ENCODE peak calls at places on chromosome 2, in five cellular contexts. P, M, O, A and C are unnamed samples. For H3K36me3, the result is how much of the 10 kb centered on the place peaks cover.

GRCh38 chr2:217622664-217623063 is 380.1 kb downstream of the TNS1 start:
- DNase-seq in P (no peak), M (no peak), O (no peak), A (no peak), C (no peak)

GRCh38 chr2:55111570-55112228 is 61.4 kb upstream of the RTN4 start:
- DNase-seq in P (no peak), M (peak), O (peak), A (peak), C (no peak)

GRCh38 chr2:203209538-203209937 is 29.3 kb upstream of the CYP20A1 start:
- DNase-seq in P (no peak), M (no peak), O (no peak), A (no peak), C (no peak)

GRCh38 chr2:190113000-190113399 is 50.5 kb upstream of the MSTN start:
- DNase-seq in P (no peak), M (no peak), O (no peak), A (no peak), C (no peak)

GRCh38 chr2:224659726-224660125 is 56.4 kb downstream of the CCDC195 start:
- DNase-seq in P (no peak), M (no peak), O (no peak), A (no peak), C (no peak)

GRCh38 chr2:240816584-240817495 is 3.2 kb downstream of the KIF1A start:
- DNase-seq in P (no peak), M (no peak), O (no peak), A (peak), C (no peak)

GRCh38 chr2:222307138-222307756 is 8.4 kb upstream of the PAX3 start:
- DNase-seq in P (no peak), M (no peak), O (no peak), A (no peak), C (no peak)

GRCh38 chr2:167869200-167869599 is 378.2 kb downstream of the STK39 start:
- DNase-seq in P (no peak), M (no peak), O (no peak), A (no peak), C (no peak)

GRCh38 chr2:119011910-119012209 is 69.9 kb downstream of the MARCO start:
- DNase-seq in P (no peak), M (no peak), O (no peak), A (no peak), C (no peak)

GRCh38 chr2:8623958-8624591 is 57.8 kb upstream of the ID2 start:
- DNase-seq in P (no peak), M (no peak), O (no peak), A (peak), C (no peak)

GRCh38 chr2:220081171-220081570 is 453.7 kb downstream of the SLC4A3 start:
- DNase-seq in P (no peak), M (no peak), O (no peak), A (no peak), C (no peak)

GRCh38 chr2:199119796-199120195 is 337.9 kb downstream of the SATB2 start:
- DNase-seq in P (no peak), M (no peak), O (no peak), A (no peak), C (no peak)

GRCh38 chr2:60899230-60899891 is 18.0 kb downstream of the REL start:
- DNase-seq in P (no peak), M (no peak), O (no peak), A (no peak), C (no peak)

GRCh38 chr2:215598376-215598975 is 162.6 kb upstream of the FN1 start:
- DNase-seq in P (no peak), M (peak), O (peak), A (no peak), C (no peak)

GRCh38 chr2:66938471-66938967 is 458.6 kb upstream of the ETAA1 start:
- DNase-seq in P (no peak), M (no peak), O (no peak), A (no peak), C (no peak)

DNA sequence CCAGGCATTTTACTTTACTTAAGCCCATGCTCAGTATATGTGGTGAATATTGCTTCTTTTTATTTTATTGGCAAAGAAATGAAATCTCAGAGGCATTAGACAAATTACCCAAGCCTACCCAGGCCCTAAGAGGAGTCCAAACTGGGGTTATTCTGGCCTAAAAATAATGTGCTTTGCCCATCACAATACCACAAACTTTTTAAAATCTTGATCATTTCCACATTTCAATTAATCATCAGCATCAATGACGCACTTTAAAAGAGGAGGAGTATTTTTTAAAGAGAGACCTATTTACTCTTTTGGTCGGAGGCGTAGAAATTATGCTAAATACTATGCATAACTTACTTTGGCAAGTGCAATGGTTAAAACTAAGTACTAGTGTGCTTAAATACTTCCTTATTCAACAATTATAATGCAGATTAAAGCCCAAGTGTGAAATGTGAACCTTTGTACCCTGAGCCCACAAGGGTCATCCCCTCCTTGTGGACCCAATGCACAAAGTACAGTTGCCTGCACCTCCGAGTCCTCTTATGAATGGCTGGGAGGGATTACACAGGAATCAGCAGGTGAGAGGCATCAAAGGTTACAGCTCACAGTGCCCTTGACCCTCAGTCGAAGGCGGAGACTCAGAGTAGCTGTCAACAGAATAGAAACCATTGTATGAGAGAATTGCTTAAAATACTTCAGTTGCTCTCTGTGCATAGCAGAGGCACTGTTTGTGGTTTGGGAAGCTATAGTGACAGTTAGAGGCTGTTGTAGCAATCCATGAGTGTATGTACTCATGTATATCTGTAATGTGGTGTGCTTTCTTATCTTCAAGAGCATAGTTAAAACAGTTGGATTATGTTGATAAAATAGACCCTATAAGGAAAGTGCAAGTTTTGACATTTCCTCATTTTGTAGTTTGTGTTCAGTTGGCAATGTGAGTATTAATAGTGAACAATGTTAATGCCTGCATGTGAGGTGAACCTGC is 151.7 kb upstream of the ITGA4 start:
- DNase-seq in P (no peak), M (peak), O (peak), A (no peak), C (no peak)
- H3K4me3 ChIP-seq in P (no peak), M (no peak), O (no peak), A (no peak), C (peak)

DNA sequence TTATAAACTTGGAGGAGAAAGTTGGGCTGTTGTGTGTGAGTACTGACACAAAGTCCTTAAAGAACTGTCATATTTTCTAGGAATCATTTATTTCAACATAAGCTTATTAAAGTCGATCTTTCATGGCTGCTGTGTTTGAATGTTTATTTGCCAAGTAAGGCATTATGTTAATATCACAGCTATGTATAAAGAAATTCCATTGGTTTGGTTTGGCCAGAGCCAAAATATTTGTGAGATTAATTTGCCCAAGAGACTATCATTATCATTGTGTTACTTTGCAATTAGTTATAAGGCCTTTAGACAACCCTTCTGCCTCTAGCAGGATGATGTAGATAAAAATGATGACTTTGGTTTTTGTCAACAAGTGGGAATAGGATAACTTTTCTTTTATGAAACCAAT is 240.6 kb upstream of the NT5C1B start:
- DNase-seq in P (no peak), M (no peak), O (no peak), A (no peak), C (no peak)
- H3K27ac ChIP-seq in P (no peak), M (no peak), O (no peak), A (no peak), C (no peak)

DNA sequence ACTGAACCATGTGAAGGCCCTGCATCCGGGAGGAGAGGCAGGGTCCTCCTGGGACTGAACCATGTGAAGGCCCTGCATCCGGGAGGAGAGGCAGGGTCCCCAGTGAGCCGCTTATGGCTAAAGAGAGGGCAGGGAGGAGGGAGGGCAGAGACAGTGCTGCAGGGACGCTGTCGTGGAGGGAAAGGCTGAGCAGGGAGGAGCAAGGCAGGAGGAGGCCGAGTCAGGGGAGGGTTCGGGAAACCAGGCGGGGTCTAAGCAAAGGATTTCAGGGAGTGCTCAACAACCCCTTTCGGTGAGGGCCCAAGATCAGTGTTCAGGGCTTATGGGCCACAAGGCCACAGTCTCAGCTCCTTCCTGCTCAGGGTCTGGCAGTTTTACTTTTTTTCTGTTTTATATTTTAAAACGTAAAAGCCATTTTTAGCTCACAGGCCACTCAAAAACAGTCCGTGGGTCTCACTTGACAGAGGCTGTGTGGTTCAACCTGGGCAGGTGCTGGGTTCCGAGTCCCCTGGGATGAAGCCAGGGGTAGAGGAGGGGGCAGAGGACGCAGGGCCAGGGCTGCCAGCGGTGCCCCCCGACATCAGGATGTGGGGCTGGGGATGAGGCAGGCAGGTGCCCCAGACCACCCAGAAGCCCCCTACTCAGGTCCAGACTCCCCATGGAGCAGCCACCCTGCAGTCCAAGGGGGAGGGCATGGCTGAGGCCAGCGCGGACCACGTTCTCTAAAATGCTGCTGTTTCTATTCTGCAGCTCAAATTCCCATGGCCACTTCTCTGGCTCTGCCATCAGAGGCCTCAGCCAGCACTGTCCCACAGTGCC is 5.2 kb downstream of the TMEM18 start:
- DNase-seq in P (no peak), M (no peak), O (no peak), A (no peak), C (no peak)
- H3K36me3 ChIP-seq in P (half or more), M (half or more), O (under half), A (under half), C (under half)

DNA sequence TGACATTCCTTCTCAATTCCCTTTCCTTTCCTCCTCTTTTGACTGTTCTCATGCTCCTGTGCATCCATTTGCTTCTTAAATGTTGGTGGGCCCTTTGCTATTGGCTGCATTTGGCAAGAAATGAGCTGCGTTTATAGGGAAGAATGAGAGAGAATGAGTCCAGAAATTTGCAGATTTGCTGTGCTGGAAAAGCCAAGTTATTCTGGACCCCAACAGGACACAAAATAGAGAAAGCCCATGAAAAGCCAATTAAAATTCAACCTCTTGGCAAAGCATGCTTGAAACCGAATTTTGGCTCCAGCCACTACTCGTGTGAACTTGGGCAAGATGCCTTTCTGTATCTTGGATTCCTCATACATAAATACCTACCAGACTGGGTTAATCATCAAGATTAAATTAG is 1.3 kb upstream of the SCLY start:
- DNase-seq in P (no peak), M (no peak), O (no peak), A (no peak), C (no peak)
- H3K4me3 ChIP-seq in P (no peak), M (peak), O (no peak), A (peak), C (peak)

DNA sequence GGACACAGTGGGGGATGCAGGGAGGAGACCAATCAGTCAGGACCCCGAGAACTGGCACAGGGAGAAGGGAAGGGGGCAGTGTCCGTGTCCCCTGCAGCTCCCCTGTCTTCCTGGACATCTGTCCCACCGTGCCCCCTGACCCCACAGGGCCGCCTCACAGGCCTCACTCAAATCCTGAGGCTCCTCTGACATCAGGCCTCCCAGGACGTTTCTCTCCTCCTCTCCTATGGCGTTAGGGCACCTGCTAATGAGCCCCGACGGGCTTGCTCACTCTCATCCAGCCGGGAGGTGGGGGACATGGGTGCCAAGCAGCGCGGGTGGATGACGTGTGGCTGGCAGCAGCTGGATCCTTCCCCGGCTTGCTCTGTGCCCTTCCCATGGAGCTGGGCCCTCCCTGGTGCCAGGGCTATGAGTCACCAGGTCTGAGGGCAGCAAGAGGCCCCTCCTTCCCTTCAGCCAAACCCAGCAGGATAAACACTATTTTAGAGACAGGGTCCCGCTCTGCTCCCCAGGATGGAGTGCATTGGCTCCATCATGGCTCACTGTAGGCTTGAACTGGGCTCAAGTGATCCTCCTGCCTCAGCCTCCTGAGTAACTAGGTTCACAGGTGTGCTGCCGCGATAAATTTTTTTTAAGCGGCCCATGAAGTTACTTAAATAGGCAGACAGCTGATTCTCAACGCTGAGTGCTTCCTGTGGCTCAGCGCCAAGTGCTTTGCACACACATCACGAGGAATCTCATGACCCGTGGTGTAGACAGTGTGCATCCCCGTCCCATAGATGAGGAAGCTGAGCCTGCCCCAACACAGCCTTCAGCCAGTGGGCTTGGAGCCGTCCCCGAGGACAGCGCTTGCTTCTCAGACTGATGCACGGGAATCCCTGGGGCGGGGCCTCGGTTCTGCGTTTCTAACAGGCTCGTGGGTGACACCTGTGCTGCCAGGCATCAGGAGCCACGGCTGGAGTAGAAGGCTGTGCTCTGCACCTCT is 64.5 kb upstream of the HDAC4 start:
- DNase-seq in P (no peak), M (no peak), O (no peak), A (peak), C (no peak)
- H3K27ac ChIP-seq in P (no peak), M (no peak), O (no peak), A (no peak), C (no peak)

GRCh38 chr2:42055573-42056514 is 8.0 kb downstream of the PKDCC start:
- DNase-seq in P (no peak), M (no peak), O (no peak), A (peak), C (no peak)
- H3K36me3 ChIP-seq in P (under half), M (under half), O (half or more), A (under half), C (under half)

DNA sequence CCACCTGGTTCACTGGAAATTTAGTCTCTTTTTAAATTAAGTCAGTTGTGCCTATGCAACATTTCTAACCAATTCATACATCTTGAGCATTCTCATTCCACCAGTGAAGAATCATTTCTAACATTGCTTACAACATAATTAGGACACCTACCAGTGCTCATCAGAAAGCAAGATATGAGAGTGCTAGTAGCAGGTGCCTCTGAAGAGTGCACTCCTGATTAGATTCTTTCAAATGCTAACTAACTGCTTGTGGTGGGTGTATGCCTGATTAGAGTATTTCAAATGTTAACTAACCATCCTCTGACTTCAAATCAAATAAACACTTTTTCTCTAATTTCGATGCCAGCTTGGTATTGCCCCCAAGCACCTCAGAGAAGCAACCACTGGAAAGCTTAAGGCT is 124.3 kb upstream of the DNAJC10 start:
- DNase-seq in P (no peak), M (no peak), O (no peak), A (no peak), C (no peak)
- H3K4me3 ChIP-seq in P (no peak), M (no peak), O (no peak), A (no peak), C (no peak)

GRCh38 chr2:64853894-64854293 is 135.3 kb upstream of the SLC1A4 start:
- DNase-seq in P (no peak), M (no peak), O (no peak), A (no peak), C (no peak)

GRCh38 chr2:64857581-64858471 is 131.4 kb upstream of the SLC1A4 start:
- DNase-seq in P (no peak), M (no peak), O (peak), A (peak), C (no peak)

GRCh38 chr2:64852771-64853241 is 136.4 kb upstream of the SLC1A4 start:
- DNase-seq in P (no peak), M (no peak), O (no peak), A (no peak), C (no peak)

GRCh38 chr2:64858541-64859031 is 130.6 kb upstream of the SLC1A4 start:
- DNase-seq in P (no peak), M (no peak), O (no peak), A (peak), C (no peak)

GRCh38 chr2:64854773-64855237 is 134.4 kb upstream of the SLC1A4 start:
- DNase-seq in P (no peak), M (peak), O (peak), A (no peak), C (no peak)
- H3K27ac ChIP-seq in P (no peak), M (peak), O (no peak), A (no peak), C (no peak)

GRCh38 chr2:24210106-24210455 is 35.2 kb downstream of the FAM228A start:
- DNase-seq in P (no peak), M (no peak), O (no peak), A (no peak), C (no peak)
- H3K36me3 ChIP-seq in P (half or more), M (under half), O (under half), A (half or more), C (half or more)